ENCODE peak calls at places on chromosome 11, in ten cellular contexts. One of them, this sample, is unnamed.

GRCh38 chr11:69699213-69699612 is 4.6 kb downstream of the FGF19 start:
- DNase-seq in sigmoid colon: peak
- DNase-seq in chondrocyte: no peak
- DNase-seq in lung: no peak
- DNase-seq in fibroblast of villous mesenchyme: no peak
- DNase-seq in kidney epithelial cell: no peak
- DNase-seq in BE2C: peak
- DNase-seq in brain microvascular endothelial cell: no peak
- DNase-seq in cardiac fibroblast: peak
- DNase-seq in CD4-positive, alpha-beta T cell: no peak
- DNase-seq in this sample: no peak

GRCh38 chr11:58043379-58043778 is 12.6 kb downstream of the OR6Q1 start:
- DNase-seq in fibroblast of villous mesenchyme: no peak
- DNase-seq in BE2C: no peak
- DNase-seq in sigmoid colon: no peak
- DNase-seq in kidney epithelial cell: no peak
- DNase-seq in brain microvascular endothelial cell: no peak
- DNase-seq in lung: no peak
- DNase-seq in CD4-positive, alpha-beta T cell: no peak
- DNase-seq in chondrocyte: no peak
- DNase-seq in cardiac fibroblast: no peak
- DNase-seq in this sample: no peak

GRCh38 chr11:77411238-77411637 is 62.7 kb downstream of the PAK1 start:
- DNase-seq in lung: peak
- DNase-seq in BE2C: no peak
- DNase-seq in sigmoid colon: peak
- DNase-seq in chondrocyte: no peak
- DNase-seq in brain microvascular endothelial cell: peak
- DNase-seq in CD4-positive, alpha-beta T cell: peak
- DNase-seq in kidney epithelial cell: no peak
- DNase-seq in fibroblast of villous mesenchyme: peak
- DNase-seq in cardiac fibroblast: peak
- DNase-seq in this sample: no peak

GRCh38 chr11:125569913-125570621 is 790 bp downstream of the EI24 start:
- DNase-seq in lung: no peak
- DNase-seq in CD4-positive, alpha-beta T cell: no peak
- DNase-seq in sigmoid colon: no peak
- DNase-seq in BE2C: no peak
- DNase-seq in cardiac fibroblast: peak
- DNase-seq in kidney epithelial cell: no peak
- DNase-seq in brain microvascular endothelial cell: no peak
- DNase-seq in chondrocyte: no peak
- DNase-seq in fibroblast of villous mesenchyme: no peak
- DNase-seq in this sample: no peak

GRCh38 chr11:77074205-77074604 is 7.4 kb downstream of the CAPN5 start:
- DNase-seq in CD4-positive, alpha-beta T cell: no peak
- DNase-seq in kidney epithelial cell: no peak
- DNase-seq in brain microvascular endothelial cell: no peak
- DNase-seq in chondrocyte: no peak
- DNase-seq in BE2C: no peak
- DNase-seq in lung: no peak
- DNase-seq in cardiac fibroblast: no peak
- DNase-seq in fibroblast of villous mesenchyme: no peak
- DNase-seq in sigmoid colon: peak
- DNase-seq in this sample: no peak

GRCh38 chr11:60844045-60844869 is 2.3 kb downstream of the CCDC86 start:
- DNase-seq in cardiac fibroblast: peak
- DNase-seq in lung: no peak
- DNase-seq in brain microvascular endothelial cell: no peak
- DNase-seq in chondrocyte: no peak
- DNase-seq in CD4-positive, alpha-beta T cell: no peak
- DNase-seq in BE2C: no peak
- DNase-seq in fibroblast of villous mesenchyme: peak
- DNase-seq in sigmoid colon: no peak
- DNase-seq in kidney epithelial cell: no peak
- DNase-seq in this sample: no peak

GRCh38 chr11:77091146-77091940 is 11.3 kb upstream of the OMP start:
- DNase-seq in lung: peak
- DNase-seq in sigmoid colon: peak
- DNase-seq in kidney epithelial cell: no peak
- DNase-seq in brain microvascular endothelial cell: peak
- DNase-seq in fibroblast of villous mesenchyme: peak
- DNase-seq in CD4-positive, alpha-beta T cell: peak
- DNase-seq in BE2C: peak
- DNase-seq in chondrocyte: peak
- DNase-seq in cardiac fibroblast: peak
- DNase-seq in this sample: peak

GRCh38 chr11:65786008-65786785 is 666 bp upstream of the OVOL1 start:
- DNase-seq in fibroblast of villous mesenchyme: no peak
- DNase-seq in sigmoid colon: no peak
- DNase-seq in chondrocyte: peak
- DNase-seq in brain microvascular endothelial cell: no peak
- DNase-seq in BE2C: no peak
- DNase-seq in kidney epithelial cell: no peak
- DNase-seq in CD4-positive, alpha-beta T cell: no peak
- DNase-seq in lung: no peak
- DNase-seq in cardiac fibroblast: no peak
- DNase-seq in this sample: no peak

GRCh38 chr11:117427356-117427874 is 99.8 kb downstream of the CEP164 start:
- DNase-seq in kidney epithelial cell: no peak
- DNase-seq in brain microvascular endothelial cell: no peak
- DNase-seq in CD4-positive, alpha-beta T cell: no peak
- DNase-seq in cardiac fibroblast: no peak
- DNase-seq in BE2C: no peak
- DNase-seq in lung: no peak
- DNase-seq in chondrocyte: peak
- DNase-seq in fibroblast of villous mesenchyme: no peak
- DNase-seq in sigmoid colon: peak
- DNase-seq in this sample: no peak

GRCh38 chr11:117430293-117430955 is 102.8 kb downstream of the CEP164 start:
- DNase-seq in sigmoid colon: no peak
- DNase-seq in CD4-positive, alpha-beta T cell: no peak
- DNase-seq in kidney epithelial cell: no peak
- DNase-seq in brain microvascular endothelial cell: no peak
- DNase-seq in cardiac fibroblast: no peak
- DNase-seq in lung: no peak
- DNase-seq in chondrocyte: peak
- DNase-seq in BE2C: no peak
- DNase-seq in fibroblast of villous mesenchyme: no peak
- DNase-seq in this sample: no peak

GRCh38 chr11:117426941-117427340 is 99.3 kb downstream of the CEP164 start:
- DNase-seq in chondrocyte: no peak
- DNase-seq in fibroblast of villous mesenchyme: no peak
- DNase-seq in CD4-positive, alpha-beta T cell: no peak
- DNase-seq in cardiac fibroblast: no peak
- DNase-seq in brain microvascular endothelial cell: no peak
- DNase-seq in lung: no peak
- DNase-seq in BE2C: no peak
- DNase-seq in sigmoid colon: no peak
- DNase-seq in kidney epithelial cell: no peak
- DNase-seq in this sample: no peak

GRCh38 chr11:117428186-117428855 is 100.7 kb downstream of the CEP164 start:
- DNase-seq in chondrocyte: peak
- DNase-seq in fibroblast of villous mesenchyme: no peak
- DNase-seq in sigmoid colon: no peak
- DNase-seq in cardiac fibroblast: no peak
- DNase-seq in BE2C: no peak
- DNase-seq in brain microvascular endothelial cell: no peak
- DNase-seq in lung: no peak
- DNase-seq in kidney epithelial cell: no peak
- DNase-seq in CD4-positive, alpha-beta T cell: no peak
- DNase-seq in this sample: no peak

DNA sequence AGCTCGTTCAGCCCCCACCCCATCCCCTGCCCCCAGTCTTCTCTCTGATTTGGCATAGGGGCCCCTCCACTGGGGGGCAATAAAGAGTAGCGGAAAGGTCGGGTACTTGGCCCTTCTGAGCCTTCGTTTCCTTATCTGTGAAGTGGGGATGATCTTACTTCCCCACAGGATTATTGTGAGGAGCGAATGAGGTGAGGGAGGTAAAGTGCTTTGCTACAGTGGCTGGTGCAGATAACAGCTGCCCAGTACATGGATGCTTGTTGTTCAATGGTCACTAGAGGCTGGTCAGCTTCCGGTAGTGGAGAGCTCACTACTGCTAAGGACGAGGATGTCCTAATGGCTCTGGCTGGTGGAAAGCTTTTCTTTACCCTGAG is 101.2 kb downstream of the CEP164 start:
- DNase-seq in CD4-positive, alpha-beta T cell: no peak
- DNase-seq in lung: no peak
- DNase-seq in chondrocyte: no peak
- DNase-seq in kidney epithelial cell: no peak
- DNase-seq in brain microvascular endothelial cell: no peak
- DNase-seq in sigmoid colon: no peak
- DNase-seq in cardiac fibroblast: no peak
- DNase-seq in fibroblast of villous mesenchyme: no peak
- DNase-seq in BE2C: no peak
- DNase-seq in this sample: no peak
- TF ChIP-seq CTCF in CD4-positive, alpha-beta T cell: no peak
- TF ChIP-seq CTCF in lung: no peak
- TF ChIP-seq CTCF in chondrocyte: no peak
- TF ChIP-seq CTCF in kidney epithelial cell: no peak
- TF ChIP-seq CTCF in brain microvascular endothelial cell: no peak
- TF ChIP-seq CTCF in sigmoid colon: no peak
- TF ChIP-seq CTCF in cardiac fibroblast: no peak
- TF ChIP-seq CTCF in fibroblast of villous mesenchyme: no peak
- TF ChIP-seq CTCF in BE2C: peak
- TF ChIP-seq CTCF in this sample: no peak

DNA sequence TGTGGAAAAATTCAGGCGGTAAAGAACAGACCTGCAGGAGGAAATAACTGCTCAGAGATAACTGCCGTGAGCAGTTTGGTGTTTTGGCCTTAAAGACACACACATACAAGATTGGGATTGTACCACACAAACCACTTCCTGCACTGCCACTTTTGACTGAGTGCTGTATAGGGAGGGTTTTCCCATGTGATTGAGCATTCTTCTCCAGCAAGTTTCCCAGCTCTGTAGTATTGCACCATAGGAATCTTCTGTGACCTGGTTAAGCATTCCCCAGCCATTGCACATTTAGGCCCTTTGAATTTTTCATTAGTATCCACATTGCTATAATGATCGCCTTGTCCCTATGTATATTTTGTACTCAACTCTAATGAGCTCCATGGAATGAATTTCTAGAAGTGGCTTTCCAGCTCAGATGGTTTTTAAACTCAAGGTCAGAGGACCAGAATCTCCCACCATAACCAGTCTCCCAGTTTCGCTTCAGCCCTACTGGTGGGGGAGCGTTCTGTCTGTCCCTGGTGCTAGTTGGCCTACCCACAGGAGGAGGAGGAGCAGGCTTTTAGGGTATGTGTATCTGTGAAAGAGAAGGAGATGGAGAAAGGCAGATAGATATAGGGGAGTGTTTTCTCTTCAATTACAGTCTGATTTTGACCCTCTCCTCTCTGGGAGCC is 9.3 kb downstream of the CD82 start:
- DNase-seq in BE2C: no peak
- DNase-seq in fibroblast of villous mesenchyme: peak
- DNase-seq in chondrocyte: no peak
- DNase-seq in kidney epithelial cell: peak
- DNase-seq in cardiac fibroblast: peak
- DNase-seq in CD4-positive, alpha-beta T cell: peak
- DNase-seq in sigmoid colon: no peak
- DNase-seq in brain microvascular endothelial cell: peak
- DNase-seq in lung: no peak
- DNase-seq in this sample: no peak
- TF ChIP-seq CTCF in BE2C: no peak
- TF ChIP-seq CTCF in fibroblast of villous mesenchyme: no peak
- TF ChIP-seq CTCF in chondrocyte: no peak
- TF ChIP-seq CTCF in kidney epithelial cell: no peak
- TF ChIP-seq CTCF in cardiac fibroblast: no peak
- TF ChIP-seq CTCF in CD4-positive, alpha-beta T cell: no peak
- TF ChIP-seq CTCF in sigmoid colon: no peak
- TF ChIP-seq CTCF in brain microvascular endothelial cell: peak
- TF ChIP-seq CTCF in lung: no peak
- TF ChIP-seq CTCF in this sample: no peak

GRCh38 chr11:900545-900944 is 10.1 kb downstream of the CHID1 start:
- DNase-seq in cardiac fibroblast: no peak
- DNase-seq in fibroblast of villous mesenchyme: no peak
- DNase-seq in chondrocyte: no peak
- DNase-seq in kidney epithelial cell: no peak
- DNase-seq in brain microvascular endothelial cell: no peak
- DNase-seq in CD4-positive, alpha-beta T cell: no peak
- DNase-seq in sigmoid colon: no peak
- DNase-seq in BE2C: no peak
- DNase-seq in lung: no peak
- DNase-seq in this sample: no peak

GRCh38 chr11:897226-898159 is 13.1 kb downstream of the CHID1 start:
- DNase-seq in cardiac fibroblast: no peak
- DNase-seq in chondrocyte: no peak
- DNase-seq in CD4-positive, alpha-beta T cell: no peak
- DNase-seq in BE2C: no peak
- DNase-seq in fibroblast of villous mesenchyme: no peak
- DNase-seq in lung: no peak
- DNase-seq in kidney epithelial cell: no peak
- DNase-seq in sigmoid colon: no peak
- DNase-seq in brain microvascular endothelial cell: no peak
- DNase-seq in this sample: no peak

GRCh38 chr11:899724-900123 is 10.9 kb downstream of the CHID1 start:
- DNase-seq in fibroblast of villous mesenchyme: no peak
- DNase-seq in chondrocyte: no peak
- DNase-seq in CD4-positive, alpha-beta T cell: no peak
- DNase-seq in BE2C: no peak
- DNase-seq in cardiac fibroblast: no peak
- DNase-seq in lung: no peak
- DNase-seq in sigmoid colon: no peak
- DNase-seq in brain microvascular endothelial cell: no peak
- DNase-seq in kidney epithelial cell: no peak
- DNase-seq in this sample: no peak

GRCh38 chr11:898540-899190 is 11.9 kb downstream of the CHID1 start:
- DNase-seq in CD4-positive, alpha-beta T cell: no peak
- DNase-seq in lung: no peak
- DNase-seq in cardiac fibroblast: peak
- DNase-seq in BE2C: peak
- DNase-seq in fibroblast of villous mesenchyme: peak
- DNase-seq in chondrocyte: no peak
- DNase-seq in kidney epithelial cell: no peak
- DNase-seq in brain microvascular endothelial cell: no peak
- DNase-seq in sigmoid colon: no peak
- DNase-seq in this sample: no peak

DNA sequence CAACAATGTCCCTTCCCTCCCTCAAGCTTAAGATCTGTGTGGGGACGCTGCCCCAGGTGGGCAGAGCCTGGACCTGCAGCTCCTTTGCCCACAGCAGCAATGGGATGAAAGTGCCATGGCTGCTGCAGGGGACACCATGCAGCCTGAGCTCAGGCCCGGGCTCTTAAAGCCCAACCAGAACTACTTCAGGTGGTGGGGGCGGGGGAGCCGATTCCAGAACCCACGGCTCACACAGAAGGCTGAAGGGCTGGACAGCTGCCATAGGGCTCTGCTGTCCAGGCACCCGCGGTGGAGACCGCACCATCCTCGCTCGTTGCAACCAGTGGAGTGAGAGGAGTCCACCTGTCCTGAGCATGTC is 12.5 kb downstream of the CHID1 start:
- DNase-seq in kidney epithelial cell: no peak
- DNase-seq in lung: no peak
- DNase-seq in cardiac fibroblast: peak
- DNase-seq in brain microvascular endothelial cell: no peak
- DNase-seq in CD4-positive, alpha-beta T cell: no peak
- DNase-seq in BE2C: peak
- DNase-seq in sigmoid colon: no peak
- DNase-seq in chondrocyte: no peak
- DNase-seq in fibroblast of villous mesenchyme: peak
- DNase-seq in this sample: no peak
- TF ChIP-seq CTCF in kidney epithelial cell: peak
- TF ChIP-seq CTCF in lung: no peak
- TF ChIP-seq CTCF in cardiac fibroblast: peak
- TF ChIP-seq CTCF in brain microvascular endothelial cell: peak
- TF ChIP-seq CTCF in CD4-positive, alpha-beta T cell: no peak
- TF ChIP-seq CTCF in BE2C: peak
- TF ChIP-seq CTCF in sigmoid colon: no peak
- TF ChIP-seq CTCF in chondrocyte: peak
- TF ChIP-seq CTCF in fibroblast of villous mesenchyme: peak
- TF ChIP-seq CTCF in this sample: no peak

GRCh38 chr11:109203176-109203575 is 218.8 kb upstream of the C11orf87 start:
- DNase-seq in brain microvascular endothelial cell: no peak
- DNase-seq in sigmoid colon: no peak
- DNase-seq in chondrocyte: no peak
- DNase-seq in CD4-positive, alpha-beta T cell: no peak
- DNase-seq in BE2C: no peak
- DNase-seq in fibroblast of villous mesenchyme: no peak
- DNase-seq in cardiac fibroblast: no peak
- DNase-seq in kidney epithelial cell: no peak
- DNase-seq in lung: no peak
- DNase-seq in this sample: no peak
- TF ChIP-seq CTCF in brain microvascular endothelial cell: no peak
- TF ChIP-seq CTCF in sigmoid colon: no peak
- TF ChIP-seq CTCF in chondrocyte: no peak
- TF ChIP-seq CTCF in CD4-positive, alpha-beta T cell: no peak
- TF ChIP-seq CTCF in BE2C: no peak
- TF ChIP-seq CTCF in fibroblast of villous mesenchyme: no peak
- TF ChIP-seq CTCF in cardiac fibroblast: no peak
- TF ChIP-seq CTCF in kidney epithelial cell: no peak
- TF ChIP-seq CTCF in lung: no peak
- TF ChIP-seq CTCF in this sample: no peak